ENCODE peak calls at places on chromosome 18, in seven cellular contexts. One of them, this sample, is unnamed.

GRCh38 chr18:59238385-59238784 is 18.4 kb downstream of the GRP start:
- DNase-seq in left ventricle myocardium inferior: no peak
- DNase-seq in BE2C: no peak
- DNase-seq in ascending aorta: no peak
- DNase-seq in tibial nerve: no peak
- DNase-seq in MCF 10A: no peak
- DNase-seq in colonic mucosa: no peak
- DNase-seq in this sample: no peak

GRCh38 chr18:58269931-58270330 is 225.9 kb downstream of the NEDD4L start:
- DNase-seq in BE2C: no peak
- DNase-seq in ascending aorta: no peak
- DNase-seq in colonic mucosa: no peak
- DNase-seq in tibial nerve: no peak
- DNase-seq in MCF 10A: no peak
- DNase-seq in left ventricle myocardium inferior: no peak
- DNase-seq in this sample: no peak

GRCh38 chr18:8501044-8501443 is 108.2 kb upstream of the RAB12 start:
- DNase-seq in tibial nerve: no peak
- DNase-seq in left ventricle myocardium inferior: no peak
- DNase-seq in BE2C: peak; percentile 6
- DNase-seq in ascending aorta: no peak
- DNase-seq in colonic mucosa: no peak
- DNase-seq in MCF 10A: no peak
- DNase-seq in this sample: no peak

GRCh38 chr18:32804126-32804888 is 31.5 kb upstream of the KLHL14 start:
- DNase-seq in left ventricle myocardium inferior: no peak
- DNase-seq in tibial nerve: no peak
- DNase-seq in MCF 10A: no peak
- DNase-seq in colonic mucosa: no peak
- DNase-seq in BE2C: no peak
- DNase-seq in ascending aorta: no peak
- DNase-seq in this sample: no peak

GRCh38 chr18:66013976-66014375 is 263.2 kb downstream of the CDH7 start:
- DNase-seq in tibial nerve: no peak
- DNase-seq in left ventricle myocardium inferior: no peak
- DNase-seq in ascending aorta: no peak
- DNase-seq in BE2C: no peak
- DNase-seq in colonic mucosa: no peak
- DNase-seq in MCF 10A: peak; percentile 49
- DNase-seq in this sample: peak; percentile 62

GRCh38 chr18:29652797-29653196 is 1389.7 kb downstream of the DSC3 start:
- DNase-seq in BE2C: no peak
- DNase-seq in ascending aorta: no peak
- DNase-seq in left ventricle myocardium inferior: no peak
- DNase-seq in colonic mucosa: no peak
- DNase-seq in tibial nerve: no peak
- DNase-seq in MCF 10A: peak; percentile 8
- DNase-seq in this sample: no peak

GRCh38 chr18:76456018-76456750 is 38.9 kb downstream of the ZNF516 start:
- DNase-seq in ascending aorta: no peak
- DNase-seq in tibial nerve: no peak
- DNase-seq in colonic mucosa: no peak
- DNase-seq in MCF 10A: no peak
- DNase-seq in left ventricle myocardium inferior: no peak
- DNase-seq in BE2C: no peak
- DNase-seq in this sample: no peak

GRCh38 chr18:47679864-47680263 is 250.6 kb downstream of the SMAD2 start:
- DNase-seq in colonic mucosa: no peak
- DNase-seq in MCF 10A: no peak
- DNase-seq in BE2C: no peak
- DNase-seq in left ventricle myocardium inferior: no peak
- DNase-seq in tibial nerve: no peak
- DNase-seq in ascending aorta: no peak
- DNase-seq in this sample: no peak

GRCh38 chr18:44654555-44654954 is 26.1 kb upstream of the SETBP1 start:
- DNase-seq in colonic mucosa: no peak
- DNase-seq in ascending aorta: no peak
- DNase-seq in left ventricle myocardium inferior: no peak
- DNase-seq in BE2C: no peak
- DNase-seq in tibial nerve: no peak
- DNase-seq in MCF 10A: peak; percentile 62
- DNase-seq in this sample: peak; percentile 67

GRCh38 chr18:37019157-37019571 is 190.2 kb downstream of the KIAA1328 start:
- DNase-seq in left ventricle myocardium inferior: no peak
- DNase-seq in MCF 10A: peak; percentile 59
- DNase-seq in tibial nerve: no peak
- DNase-seq in colonic mucosa: no peak
- DNase-seq in ascending aorta: no peak
- DNase-seq in BE2C: peak; percentile 7
- DNase-seq in this sample: peak; percentile 34

GRCh38 chr18:1483386-1483785 is 578.7 kb downstream of the ADCYAP1 start:
- DNase-seq in BE2C: no peak
- DNase-seq in ascending aorta: no peak
- DNase-seq in left ventricle myocardium inferior: no peak
- DNase-seq in colonic mucosa: no peak
- DNase-seq in tibial nerve: no peak
- DNase-seq in MCF 10A: peak; percentile 37
- DNase-seq in this sample: no peak

GRCh38 chr18:3645384-3646156 is 195.6 kb downstream of the TGIF1 start:
- DNase-seq in left ventricle myocardium inferior: no peak
- DNase-seq in BE2C: no peak
- DNase-seq in tibial nerve: no peak
- DNase-seq in MCF 10A: no peak
- DNase-seq in ascending aorta: no peak
- DNase-seq in colonic mucosa: no peak
- DNase-seq in this sample: no peak

GRCh38 chr18:24112874-24113615 is 25.8 kb upstream of the CABYR start:
- DNase-seq in ascending aorta: no peak
- DNase-seq in colonic mucosa: no peak
- DNase-seq in BE2C: no peak
- DNase-seq in tibial nerve: no peak
- DNase-seq in left ventricle myocardium inferior: no peak
- DNase-seq in MCF 10A: peak; percentile 75
- DNase-seq in this sample: no peak

GRCh38 chr18:62438876-62439275 is 83.9 kb upstream of the ZCCHC2 start:
- DNase-seq in ascending aorta: no peak
- DNase-seq in colonic mucosa: no peak
- DNase-seq in BE2C: no peak
- DNase-seq in tibial nerve: no peak
- DNase-seq in MCF 10A: no peak
- DNase-seq in left ventricle myocardium inferior: no peak
- DNase-seq in this sample: no peak

GRCh38 chr18:58183226-58183625 is 139.2 kb downstream of the NEDD4L start:
- DNase-seq in ascending aorta: no peak
- DNase-seq in colonic mucosa: no peak
- DNase-seq in tibial nerve: no peak
- DNase-seq in BE2C: no peak
- DNase-seq in left ventricle myocardium inferior: no peak
- DNase-seq in MCF 10A: no peak
- DNase-seq in this sample: no peak

GRCh38 chr18:73901589-73901988 is 246.0 kb downstream of the FBXO15 start:
- DNase-seq in ascending aorta: no peak
- DNase-seq in BE2C: no peak
- DNase-seq in left ventricle myocardium inferior: no peak
- DNase-seq in MCF 10A: no peak
- DNase-seq in colonic mucosa: no peak
- DNase-seq in tibial nerve: no peak
- DNase-seq in this sample: no peak

GRCh38 chr18:70047931-70048603 is 100.4 kb upstream of the CD226 start:
- DNase-seq in ascending aorta: no peak
- DNase-seq in tibial nerve: no peak
- DNase-seq in MCF 10A: peak; percentile 72
- DNase-seq in left ventricle myocardium inferior: no peak
- DNase-seq in colonic mucosa: no peak
- DNase-seq in BE2C: no peak
- DNase-seq in this sample: peak; percentile 57

GRCh38 chr18:46353460-46353859 is 249.3 kb downstream of the HAUS1 start:
- DNase-seq in tibial nerve: no peak
- DNase-seq in colonic mucosa: no peak
- DNase-seq in BE2C: no peak
- DNase-seq in ascending aorta: no peak
- DNase-seq in left ventricle myocardium inferior: no peak
- DNase-seq in MCF 10A: no peak
- DNase-seq in this sample: no peak

GRCh38 chr18:3388980-3389379 is 61.0 kb upstream of the TGIF1 start:
- DNase-seq in left ventricle myocardium inferior: no peak
- DNase-seq in colonic mucosa: no peak
- DNase-seq in MCF 10A: peak; percentile 58
- DNase-seq in tibial nerve: no peak
- DNase-seq in ascending aorta: no peak
- DNase-seq in BE2C: no peak
- DNase-seq in this sample: no peak

GRCh38 chr18:10085876-10086275 is 172.1 kb downstream of the VAPA start:
- DNase-seq in BE2C: no peak
- DNase-seq in tibial nerve: no peak
- DNase-seq in left ventricle myocardium inferior: no peak
- DNase-seq in colonic mucosa: no peak
- DNase-seq in MCF 10A: no peak
- DNase-seq in ascending aorta: no peak
- DNase-seq in this sample: no peak

GRCh38 chr18:67381608-67382150 is 134.8 kb downstream of the DSEL start:
- DNase-seq in left ventricle myocardium inferior: no peak
- DNase-seq in MCF 10A: no peak
- DNase-seq in ascending aorta: no peak
- DNase-seq in colonic mucosa: no peak
- DNase-seq in tibial nerve: no peak
- DNase-seq in BE2C: no peak
- DNase-seq in this sample: no peak

GRCh38 chr18:49656098-49656591 is 94.3 kb downstream of the LIPG start:
- DNase-seq in colonic mucosa: no peak
- DNase-seq in MCF 10A: peak; percentile 75
- DNase-seq in ascending aorta: no peak
- DNase-seq in BE2C: no peak
- DNase-seq in left ventricle myocardium inferior: no peak
- DNase-seq in tibial nerve: no peak
- DNase-seq in this sample: peak; percentile 99

GRCh38 chr18:35172451-35173035 is 68.3 kb upstream of the ZNF397 start:
- DNase-seq in BE2C: no peak
- DNase-seq in left ventricle myocardium inferior: no peak
- DNase-seq in tibial nerve: no peak
- DNase-seq in ascending aorta: no peak
- DNase-seq in colonic mucosa: no peak
- DNase-seq in MCF 10A: no peak
- DNase-seq in this sample: no peak

GRCh38 chr18:50707841-50708240 is 112.0 kb downstream of the MRO start:
- DNase-seq in ascending aorta: peak; percentile 76
- DNase-seq in left ventricle myocardium inferior: no peak
- DNase-seq in MCF 10A: peak; percentile 51
- DNase-seq in BE2C: no peak
- DNase-seq in colonic mucosa: no peak
- DNase-seq in tibial nerve: no peak
- DNase-seq in this sample: no peak

GRCh38 chr18:68843467-68844089 is 45.7 kb downstream of the CCDC102B start:
- DNase-seq in tibial nerve: no peak
- DNase-seq in BE2C: no peak
- DNase-seq in ascending aorta: no peak
- DNase-seq in MCF 10A: peak; percentile 14
- DNase-seq in left ventricle myocardium inferior: no peak
- DNase-seq in colonic mucosa: no peak
- DNase-seq in this sample: no peak

GRCh38 chr18:68848242-68848641 is 50.4 kb downstream of the CCDC102B start:
- DNase-seq in left ventricle myocardium inferior: no peak
- DNase-seq in ascending aorta: no peak
- DNase-seq in MCF 10A: no peak
- DNase-seq in tibial nerve: no peak
- DNase-seq in colonic mucosa: no peak
- DNase-seq in BE2C: no peak
- DNase-seq in this sample: no peak

GRCh38 chr18:68847219-68847860 is 49.5 kb downstream of the CCDC102B start:
- DNase-seq in left ventricle myocardium inferior: no peak
- DNase-seq in tibial nerve: no peak
- DNase-seq in BE2C: no peak
- DNase-seq in ascending aorta: no peak
- DNase-seq in colonic mucosa: no peak
- DNase-seq in MCF 10A: peak; percentile 25
- DNase-seq in this sample: no peak
- TF ChIP-seq CTCF in left ventricle myocardium inferior: peak; percentile 69
- TF ChIP-seq CTCF in tibial nerve: peak; percentile 39
- TF ChIP-seq CTCF in BE2C: peak; percentile 50
- TF ChIP-seq CTCF in ascending aorta: peak; percentile 49
- TF ChIP-seq CTCF in colonic mucosa: peak; percentile 53
- TF ChIP-seq CTCF in MCF 10A: peak; percentile 61
- TF ChIP-seq CTCF in this sample: peak; percentile 59

GRCh38 chr18:11518788-11519685 is 90.4 kb upstream of the SLC35G4 start:
- DNase-seq in MCF 10A: peak; percentile 67
- DNase-seq in left ventricle myocardium inferior: no peak
- DNase-seq in tibial nerve: no peak
- DNase-seq in BE2C: peak; percentile 64
- DNase-seq in ascending aorta: no peak
- DNase-seq in colonic mucosa: peak; percentile 27
- DNase-seq in this sample: no peak
- TF ChIP-seq CTCF in MCF 10A: peak; percentile 60
- TF ChIP-seq CTCF in left ventricle myocardium inferior: peak; percentile 70
- TF ChIP-seq CTCF in tibial nerve: peak; percentile 40
- TF ChIP-seq CTCF in BE2C: peak; percentile 79
- TF ChIP-seq CTCF in ascending aorta: peak; percentile 26
- TF ChIP-seq CTCF in colonic mucosa: no peak
- TF ChIP-seq CTCF in this sample: peak; percentile 82

GRCh38 chr18:34077599-34077998 is 147.1 kb downstream of the NOL4 start:
- DNase-seq in MCF 10A: no peak
- DNase-seq in tibial nerve: no peak
- DNase-seq in ascending aorta: no peak
- DNase-seq in BE2C: no peak
- DNase-seq in colonic mucosa: no peak
- DNase-seq in left ventricle myocardium inferior: no peak
- DNase-seq in this sample: no peak
- TF ChIP-seq CTCF in MCF 10A: no peak
- TF ChIP-seq CTCF in tibial nerve: no peak
- TF ChIP-seq CTCF in ascending aorta: no peak
- TF ChIP-seq CTCF in BE2C: no peak
- TF ChIP-seq CTCF in colonic mucosa: no peak
- TF ChIP-seq CTCF in left ventricle myocardium inferior: no peak
- TF ChIP-seq CTCF in this sample: peak; percentile 26

GRCh38 chr18:38491195-38491594 is 925.6 kb upstream of the CELF4 start:
- DNase-seq in tibial nerve: no peak
- DNase-seq in colonic mucosa: no peak
- DNase-seq in left ventricle myocardium inferior: no peak
- DNase-seq in MCF 10A: no peak
- DNase-seq in BE2C: no peak
- DNase-seq in ascending aorta: no peak
- DNase-seq in this sample: no peak
- TF ChIP-seq CTCF in tibial nerve: no peak
- TF ChIP-seq CTCF in colonic mucosa: no peak
- TF ChIP-seq CTCF in left ventricle myocardium inferior: no peak
- TF ChIP-seq CTCF in MCF 10A: no peak
- TF ChIP-seq CTCF in BE2C: no peak
- TF ChIP-seq CTCF in ascending aorta: no peak
- TF ChIP-seq CTCF in this sample: no peak

This sample was measured in retinal pigment epithelial cell.